ENCODE peak calls at places on chromosomes 3 and 15, in five cellular contexts. One of them, this sample, is unnamed. For H3K27me3, the result is how much of the 10 kb centered on the place peaks cover.

GRCh38 chr3:17195192-17195611 is 310.4 kb downstream of the PLCL2 start:
- DNase-seq in GM23338: no peak
- DNase-seq in GM12878: peak
- DNase-seq in HepG2: no peak
- DNase-seq in HCT116: no peak
- DNase-seq in this sample: no peak

GRCh38 chr3:45464336-45464809 is 76.0 kb downstream of the LARS2 start:
- DNase-seq in GM23338: peak
- DNase-seq in GM12878: no peak
- DNase-seq in HepG2: no peak
- DNase-seq in HCT116: no peak
- DNase-seq in this sample: no peak

GRCh38 chr15:75810874-75811498 is 32.3 kb upstream of the UBE2Q2 start:
- DNase-seq in GM23338: no peak
- DNase-seq in GM12878: no peak
- DNase-seq in HepG2: no peak
- DNase-seq in HCT116: no peak
- DNase-seq in this sample: no peak

GRCh38 chr3:185280572-185281365 is 26.9 kb upstream of the EHHADH start:
- DNase-seq in GM23338: peak
- DNase-seq in GM12878: peak
- DNase-seq in HepG2: peak
- DNase-seq in HCT116: peak
- DNase-seq in this sample: peak

GRCh38 chr3:195015021-195015420 is 255.9 kb downstream of the XXYLT1 start:
- DNase-seq in GM23338: no peak
- DNase-seq in GM12878: no peak
- DNase-seq in HepG2: no peak
- DNase-seq in HCT116: no peak
- DNase-seq in this sample: no peak

GRCh38 chr15:34665498-34666116 is 82.2 kb upstream of the GOLGA8B start:
- DNase-seq in GM23338: no peak
- DNase-seq in GM12878: no peak
- DNase-seq in HepG2: no peak
- DNase-seq in HCT116: no peak
- DNase-seq in this sample: no peak

GRCh38 chr3:108907194-108907593 is 46.5 kb downstream of the GUCA1C start:
- DNase-seq in GM23338: no peak
- DNase-seq in GM12878: no peak
- DNase-seq in HepG2: no peak
- DNase-seq in HCT116: no peak
- DNase-seq in this sample: no peak

GRCh38 chr15:53328341-53328740 is 431.1 kb downstream of the WDR72 start:
- DNase-seq in GM23338: no peak
- DNase-seq in GM12878: no peak
- DNase-seq in HepG2: no peak
- DNase-seq in HCT116: no peak
- DNase-seq in this sample: no peak

GRCh38 chr15:63504247-63504978 is at the start of gene USP3:
- DNase-seq in GM23338: peak
- DNase-seq in GM12878: no peak
- DNase-seq in HepG2: peak
- DNase-seq in HCT116: peak
- DNase-seq in this sample: peak

GRCh38 chr3:4841783-4842440 is 137.3 kb upstream of the BHLHE40 start:
- DNase-seq in GM23338: no peak
- DNase-seq in GM12878: no peak
- DNase-seq in HepG2: no peak
- DNase-seq in HCT116: no peak
- DNase-seq in this sample: no peak

GRCh38 chr3:38916706-38917105 is 100.7 kb upstream of the SCN10A start:
- DNase-seq in GM23338: no peak
- DNase-seq in GM12878: no peak
- DNase-seq in HepG2: no peak
- DNase-seq in HCT116: no peak
- DNase-seq in this sample: no peak

GRCh38 chr15:84868037-84868880 is 16.2 kb upstream of the SLC28A1 start:
- DNase-seq in GM23338: no peak
- DNase-seq in GM12878: no peak
- DNase-seq in HepG2: no peak
- DNase-seq in HCT116: no peak
- DNase-seq in this sample: no peak

GRCh38 chr15:66751579-66751978 is 49.5 kb downstream of the SMAD6 start:
- DNase-seq in GM23338: no peak
- DNase-seq in GM12878: no peak
- DNase-seq in HepG2: peak
- DNase-seq in HCT116: peak
- DNase-seq in this sample: no peak

GRCh38 chr15:95495033-95495541 is 835.4 kb upstream of the NR2F2 start:
- DNase-seq in GM23338: no peak
- DNase-seq in GM12878: no peak
- DNase-seq in HepG2: no peak
- DNase-seq in HCT116: no peak
- DNase-seq in this sample: no peak

GRCh38 chr3:136667081-136667480 is 85.1 kb downstream of the STAG1 start:
- DNase-seq in GM23338: no peak
- DNase-seq in GM12878: no peak
- DNase-seq in HepG2: no peak
- DNase-seq in HCT116: no peak
- DNase-seq in this sample: no peak

GRCh38 chr3:156207802-156208685 is 87.7 kb downstream of the KCNAB1 start:
- DNase-seq in GM23338: no peak
- DNase-seq in GM12878: no peak
- DNase-seq in HepG2: no peak
- DNase-seq in HCT116: no peak
- DNase-seq in this sample: no peak

GRCh38 chr3:51670053-51670666 is 892 bp upstream of the TEX264 start:
- DNase-seq in GM23338: no peak
- DNase-seq in GM12878: no peak
- DNase-seq in HepG2: no peak
- DNase-seq in HCT116: no peak
- DNase-seq in this sample: no peak

GRCh38 chr3:11589706-11590105 is 54.0 kb downstream of the VGLL4 start:
- DNase-seq in GM23338: no peak
- DNase-seq in GM12878: no peak
- DNase-seq in HepG2: no peak
- DNase-seq in HCT116: no peak
- DNase-seq in this sample: no peak

GRCh38 chr3:151404316-151404715 is 19.8 kb upstream of the P2RY12 start:
- DNase-seq in GM23338: no peak
- DNase-seq in GM12878: no peak
- DNase-seq in HepG2: no peak
- DNase-seq in HCT116: no peak
- DNase-seq in this sample: no peak

GRCh38 chr15:80203361-80203885 is 48.6 kb downstream of the CTXND1 start:
- DNase-seq in GM23338: peak
- DNase-seq in GM12878: no peak
- DNase-seq in HepG2: no peak
- DNase-seq in HCT116: no peak
- DNase-seq in this sample: no peak

GRCh38 chr3:9508781-9509180 is 44.8 kb downstream of the LHFPL4 start:
- DNase-seq in GM23338: peak
- DNase-seq in GM12878: no peak
- DNase-seq in HepG2: no peak
- DNase-seq in HCT116: no peak
- DNase-seq in this sample: no peak

GRCh38 chr3:22284559-22284958 is 533.5 kb upstream of the ZNF385D start:
- DNase-seq in GM23338: no peak
- DNase-seq in GM12878: no peak
- DNase-seq in HepG2: no peak
- DNase-seq in HCT116: no peak
- DNase-seq in this sample: no peak

GRCh38 chr15:43975326-43975725 is 148.5 kb downstream of the WDR76 start:
- DNase-seq in GM23338: no peak
- DNase-seq in GM12878: no peak
- DNase-seq in HepG2: no peak
- DNase-seq in HCT116: no peak
- DNase-seq in this sample: no peak

GRCh38 chr15:92733934-92734521 is 78.5 kb upstream of the FAM174B start:
- DNase-seq in GM23338: peak
- DNase-seq in GM12878: no peak
- DNase-seq in HepG2: no peak
- DNase-seq in HCT116: no peak
- DNase-seq in this sample: no peak

GRCh38 chr3:159620281-159620680 is 368.4 kb upstream of the IL12A start:
- DNase-seq in GM23338: no peak
- DNase-seq in GM12878: no peak
- DNase-seq in HepG2: no peak
- DNase-seq in HCT116: no peak
- DNase-seq in this sample: no peak

GRCh38 chr15:85750319-85750806 is 44.4 kb downstream of the KLHL25 start:
- DNase-seq in GM23338: peak
- DNase-seq in GM12878: no peak
- DNase-seq in HepG2: no peak
- DNase-seq in HCT116: no peak
- DNase-seq in this sample: no peak

GRCh38 chr3:88596451-88596850 is 446.7 kb downstream of the C3orf38 start:
- DNase-seq in GM23338: no peak
- DNase-seq in GM12878: no peak
- DNase-seq in HepG2: no peak
- DNase-seq in HCT116: no peak
- DNase-seq in this sample: no peak

GRCh38 chr3:177333535-177334495 is 136.5 kb upstream of the TBL1XR1 start:
- DNase-seq in GM23338: no peak
- DNase-seq in GM12878: no peak
- DNase-seq in HepG2: no peak
- DNase-seq in HCT116: no peak
- DNase-seq in this sample: no peak

GRCh38 chr15:69593981-69594966 is 141.7 kb downstream of the RPLP1 start:
- DNase-seq in GM23338: no peak
- DNase-seq in GM12878: no peak
- DNase-seq in HepG2: peak
- DNase-seq in HCT116: no peak
- DNase-seq in this sample: no peak

GRCh38 chr3:132399054-132399929 is 18.0 kb upstream of the DNAJC13 start:
- DNase-seq in GM23338: peak
- DNase-seq in GM12878: no peak
- DNase-seq in HepG2: peak
- DNase-seq in HCT116: peak
- DNase-seq in this sample: peak

GRCh38 chr15:59550961-59551360 is 60.6 kb upstream of the GCNT3 start:
- DNase-seq in GM23338: no peak
- DNase-seq in GM12878: no peak
- DNase-seq in HepG2: peak
- DNase-seq in HCT116: no peak
- DNase-seq in this sample: no peak

DNA sequence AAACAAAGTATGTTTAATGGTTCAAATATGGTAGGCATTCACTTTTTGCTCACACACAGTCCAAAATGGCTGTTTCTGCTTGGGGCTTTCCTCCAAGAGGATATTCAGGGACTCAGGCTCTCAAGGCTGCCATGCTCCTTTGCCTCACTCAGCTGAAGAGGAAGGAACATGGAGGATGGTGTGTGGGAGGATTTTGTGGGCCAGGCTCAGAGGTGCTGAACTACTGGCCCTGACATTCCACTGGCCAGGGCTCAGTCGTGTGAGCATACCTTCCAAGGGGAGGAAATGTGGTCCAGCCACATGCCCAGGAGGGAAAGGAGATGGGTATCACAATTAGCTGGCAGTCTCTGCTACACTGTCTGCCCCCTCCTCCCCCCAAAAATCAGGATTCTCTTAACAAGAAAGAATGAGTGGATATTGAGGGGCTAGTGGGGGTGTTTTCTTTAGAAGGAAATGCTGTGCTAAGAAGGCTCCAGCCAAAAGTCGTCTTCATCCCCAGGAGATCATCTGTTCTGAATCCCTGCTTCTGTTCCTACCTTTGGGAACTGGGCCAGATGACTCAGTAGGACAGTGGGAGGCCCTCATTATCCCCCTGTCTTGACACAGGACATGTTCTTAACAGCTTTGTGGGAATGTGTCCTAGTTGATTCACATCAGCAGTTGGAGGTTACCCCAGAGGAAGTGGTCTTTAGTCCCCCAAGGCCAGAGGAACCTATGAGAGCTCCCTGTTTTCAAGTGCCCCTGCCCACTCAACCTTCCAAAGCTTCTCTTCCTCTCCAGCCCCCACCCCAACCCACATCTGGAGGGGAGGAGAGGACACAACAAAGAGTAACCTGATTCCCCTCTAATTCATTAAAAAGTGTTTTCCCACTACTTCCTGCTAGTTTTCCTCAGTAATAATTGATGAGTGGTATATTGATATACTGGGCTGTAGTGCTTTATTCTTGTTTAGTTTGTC is 8.9 kb downstream of the PXYLP1 start:
- DNase-seq in GM23338: no peak
- DNase-seq in GM12878: no peak
- DNase-seq in HepG2: no peak
- DNase-seq in HCT116: no peak
- DNase-seq in this sample: no peak
- TF ChIP-seq REST in GM23338: no peak
- TF ChIP-seq REST in GM12878: no peak
- TF ChIP-seq REST in HepG2: no peak
- TF ChIP-seq REST in HCT116: no peak
- TF ChIP-seq REST in this sample: no peak

DNA sequence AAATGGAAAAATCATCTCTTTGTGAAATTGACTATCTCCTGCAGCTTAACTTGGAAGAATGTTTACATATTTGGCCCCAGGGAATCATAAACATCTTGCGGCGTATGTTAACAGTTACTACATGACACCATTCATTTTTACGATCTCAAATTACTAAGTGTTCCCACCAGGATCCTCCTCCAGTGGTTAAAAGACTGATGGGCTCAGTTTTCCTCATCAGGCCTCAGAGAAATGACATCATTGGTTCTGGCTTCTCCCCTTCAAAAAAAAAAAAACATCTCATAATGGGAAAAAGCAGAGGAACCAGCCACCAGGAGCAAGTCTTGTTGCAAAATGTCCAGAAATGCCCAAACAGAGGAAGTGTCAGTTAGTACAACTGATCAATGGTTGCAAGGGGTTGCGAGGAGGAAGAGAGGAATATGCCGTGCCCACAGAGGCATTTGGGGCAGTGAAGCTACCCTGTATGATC is 70.5 kb upstream of the LIPC start:
- DNase-seq in GM23338: no peak
- DNase-seq in GM12878: no peak
- DNase-seq in HepG2: no peak
- DNase-seq in HCT116: no peak
- DNase-seq in this sample: no peak
- TF ChIP-seq POLR2AphosphoS5 in GM23338: no peak
- TF ChIP-seq POLR2AphosphoS5 in GM12878: no peak
- TF ChIP-seq POLR2AphosphoS5 in HepG2: no peak
- TF ChIP-seq POLR2AphosphoS5 in HCT116: no peak
- TF ChIP-seq POLR2AphosphoS5 in this sample: no peak

GRCh38 chr3:58640700-58641372 is 25.7 kb downstream of the FAM3D start:
- DNase-seq in GM23338: peak
- DNase-seq in GM12878: no peak
- DNase-seq in HepG2: peak
- DNase-seq in HCT116: peak
- DNase-seq in this sample: peak
- H3K27me3 ChIP-seq in GM23338: under half
- H3K27me3 ChIP-seq in GM12878: under half
- H3K27me3 ChIP-seq in HepG2: under half
- H3K27me3 ChIP-seq in HCT116: under half
- H3K27me3 ChIP-seq in this sample: under half

GRCh38 chr3:33131328-33132018 is 17.7 kb downstream of the CRTAP start:
- DNase-seq in GM23338: peak
- DNase-seq in GM12878: no peak
- DNase-seq in HepG2: peak
- DNase-seq in HCT116: peak
- DNase-seq in this sample: no peak
- TF ChIP-seq REST in GM23338: no peak
- TF ChIP-seq REST in GM12878: no peak
- TF ChIP-seq REST in HepG2: no peak
- TF ChIP-seq REST in HCT116: no peak
- TF ChIP-seq REST in this sample: no peak

This sample was measured in Panc1.